ENCODE peak calls at places on chromosomes 5 and 9, in six cellular contexts. Q is neuronal stem cell, O is H9, Z is IMR-90, T is mesenchymal stem cell, P is H1. S is an unnamed sample.

GRCh38 chr9:100324594-100325200 is 28.0 kb downstream of the TEX10 start:
- DNase-seq in P (no peak), Z (peak), Q (no peak), T (peak), O (no peak), S (no peak)

GRCh38 chr5:43117092-43117491 is 3.6 kb upstream of the ZNF131 start:
- DNase-seq in T (no peak), P (no peak), Z (no peak), Q (no peak), O (no peak), S (no peak)

GRCh38 chr9:116154976-116155699 is 1.5 kb downstream of the PAPPA start:
- DNase-seq in Z (peak), Q (no peak), T (peak), P (no peak), O (peak), S (no peak)

GRCh38 chr5:72179816-72180440 is 72.7 kb downstream of the MAP1B start:
- DNase-seq in T (no peak), P (no peak), Z (no peak), Q (no peak), O (no peak), S (no peak)

GRCh38 chr5:179885491-179886090 is 22.1 kb downstream of the TBC1D9B start:
- DNase-seq in T (no peak), Z (no peak), P (no peak), Q (no peak), O (no peak), S (no peak)

GRCh38 chr5:10124287-10124686 is 125.4 kb downstream of the ATPSCKMT start:
- DNase-seq in O (no peak), Z (no peak), T (no peak), P (no peak), Q (no peak), S (no peak)

GRCh38 chr9:83981126-83981871 is 694 bp downstream of the RMI1 start:
- DNase-seq in Z (peak), O (no peak), Q (no peak), T (peak), P (no peak), S (peak)

GRCh38 chr5:122921826-122922225 is 76.4 kb downstream of the SNX24 start:
- DNase-seq in Q (no peak), P (no peak), T (peak), O (no peak), Z (no peak), S (peak)

GRCh38 chr5:128537999-128538248 is at the start of gene FBN2:
- DNase-seq in T (no peak), O (no peak), Q (no peak), P (no peak), Z (no peak), S (no peak)

GRCh38 chr9:747567-747966 is 93.9 kb upstream of the DMRT1 start:
- DNase-seq in P (no peak), T (no peak), Q (no peak), Z (no peak), O (no peak), S (peak)

GRCh38 chr5:32506809-32507208 is 62.3 kb upstream of the ZFR start:
- DNase-seq in O (no peak), Q (no peak), Z (peak), T (no peak), P (no peak), S (peak)

GRCh38 chr5:50958852-50959457 is 292.5 kb downstream of the PARP8 start:
- DNase-seq in P (no peak), T (peak), Q (peak), O (no peak), Z (peak), S (no peak)

GRCh38 chr9:75803130-75803529 is 87.3 kb upstream of the PCSK5 start:
- DNase-seq in O (no peak), Q (no peak), P (no peak), Z (no peak), T (peak), S (no peak)

GRCh38 chr9:91302831-91303230 is 58.9 kb downstream of the AUH start:
- DNase-seq in Z (peak), T (peak), P (no peak), Q (no peak), O (no peak), S (peak)

GRCh38 chr5:177980776-177981175 is 15.3 kb downstream of the PROP1 start:
- DNase-seq in T (no peak), Q (no peak), O (no peak), Z (no peak), P (no peak), S (no peak)

GRCh38 chr9:123087359-123087888 is 54.0 kb downstream of the GPR21 start:
- DNase-seq in O (no peak), P (no peak), Q (no peak), Z (no peak), T (no peak), S (no peak)

GRCh38 chr9:25857167-25857566 is 178.9 kb upstream of the TUSC1 start:
- DNase-seq in O (no peak), Q (no peak), Z (no peak), P (no peak), T (no peak), S (no peak)

GRCh38 chr9:119322137-119322695 is 47.0 kb downstream of the BRINP1 start:
- DNase-seq in O (no peak), T (peak), Q (no peak), P (no peak), Z (no peak), S (no peak)

GRCh38 chr9:137467161-137467581 is 8.0 kb upstream of the NSMF start:
- DNase-seq in Q (no peak), T (no peak), P (no peak), Z (no peak), O (no peak), S (no peak)

GRCh38 chr5:7789567-7789966 is 61.4 kb downstream of the CFAP90 start:
- DNase-seq in O (no peak), T (no peak), Z (no peak), Q (no peak), P (no peak), S (no peak)

GRCh38 chr9:16243798-16244197 is 626.7 kb downstream of the BNC2 start:
- DNase-seq in Z (no peak), T (no peak), Q (peak), O (peak), P (no peak), S (no peak)

GRCh38 chr9:127142291-127142690 is 19.9 kb upstream of the ANGPTL2 start:
- DNase-seq in Q (no peak), O (peak), P (no peak), T (no peak), Z (no peak), S (no peak)

GRCh38 chr5:88660947-88661869 is 221.8 kb downstream of the MEF2C start:
- DNase-seq in O (peak), T (peak), Q (peak), Z (peak), P (no peak), S (peak)

GRCh38 chr9:96113045-96113444 is 188.9 kb downstream of the HSD17B3 start:
- DNase-seq in Z (no peak), P (no peak), T (no peak), O (no peak), Q (no peak), S (no peak)

GRCh38 chr9:127838375-127839078 is 15.9 kb downstream of the ENG start:
- DNase-seq in O (no peak), T (peak), P (no peak), Z (peak), Q (no peak), S (peak)

GRCh38 chr9:84851935-84852585 is 182.5 kb downstream of the NTRK2 start:
- DNase-seq in Q (peak), T (peak), Z (peak), O (peak), P (peak), S (peak)

GRCh38 chr9:15873573-15874177 is 320.8 kb downstream of the CCDC171 start:
- DNase-seq in Q (peak), T (peak), P (no peak), O (no peak), Z (peak), S (no peak)

GRCh38 chr9:90921104-90921503 is 119.5 kb downstream of the SYK start:
- DNase-seq in T (no peak), P (no peak), Z (no peak), Q (no peak), O (no peak), S (no peak)

GRCh38 chr5:127549551-127549950 is 32.1 kb downstream of the PRRC1 start:
- DNase-seq in Q (no peak), O (no peak), Z (no peak), T (no peak), P (no peak), S (no peak)

GRCh38 chr9:72294952-72295351 is 70.1 kb downstream of the ZFAND5 start:
- DNase-seq in Q (no peak), P (no peak), O (no peak), T (no peak), Z (no peak), S (peak)

GRCh38 chr9:21970001-21970799 is 24.0 kb downstream of the CDKN2A start:
- DNase-seq in Z (no peak), T (no peak), Q (peak), P (no peak), O (peak), S (no peak)

GRCh38 chr5:67934976-67935375 is 280.6 kb upstream of the PIK3R1 start:
- DNase-seq in O (no peak), Q (no peak), T (no peak), P (no peak), Z (no peak), S (no peak)

DNA sequence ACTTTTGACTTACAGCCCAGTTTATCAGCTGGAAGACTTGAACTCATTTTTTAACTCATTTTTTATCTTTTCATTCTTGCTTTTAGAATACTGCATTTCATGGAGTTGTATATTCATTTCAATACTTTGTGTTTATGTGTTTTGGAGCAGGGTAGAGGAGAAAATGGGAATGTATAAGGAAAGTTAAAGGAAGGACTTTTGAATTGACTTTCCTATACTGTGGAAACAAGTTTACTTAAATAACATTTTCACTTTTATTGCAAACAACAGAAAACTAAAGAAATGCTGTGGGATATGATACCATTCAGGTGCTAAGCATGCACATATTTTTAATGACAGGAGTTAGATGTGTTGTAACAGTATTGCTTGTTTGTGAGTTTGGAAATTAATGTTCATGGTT is 11.7 kb downstream of the NIPBL start:
- DNase-seq in Z (no peak), P (no peak), O (no peak), Q (no peak), T (no peak), S (no peak)
- H2BK120ac ChIP-seq in Z (no peak), P (no peak), O (no peak), Q (no peak), T (no peak), S (no peak)

DNA sequence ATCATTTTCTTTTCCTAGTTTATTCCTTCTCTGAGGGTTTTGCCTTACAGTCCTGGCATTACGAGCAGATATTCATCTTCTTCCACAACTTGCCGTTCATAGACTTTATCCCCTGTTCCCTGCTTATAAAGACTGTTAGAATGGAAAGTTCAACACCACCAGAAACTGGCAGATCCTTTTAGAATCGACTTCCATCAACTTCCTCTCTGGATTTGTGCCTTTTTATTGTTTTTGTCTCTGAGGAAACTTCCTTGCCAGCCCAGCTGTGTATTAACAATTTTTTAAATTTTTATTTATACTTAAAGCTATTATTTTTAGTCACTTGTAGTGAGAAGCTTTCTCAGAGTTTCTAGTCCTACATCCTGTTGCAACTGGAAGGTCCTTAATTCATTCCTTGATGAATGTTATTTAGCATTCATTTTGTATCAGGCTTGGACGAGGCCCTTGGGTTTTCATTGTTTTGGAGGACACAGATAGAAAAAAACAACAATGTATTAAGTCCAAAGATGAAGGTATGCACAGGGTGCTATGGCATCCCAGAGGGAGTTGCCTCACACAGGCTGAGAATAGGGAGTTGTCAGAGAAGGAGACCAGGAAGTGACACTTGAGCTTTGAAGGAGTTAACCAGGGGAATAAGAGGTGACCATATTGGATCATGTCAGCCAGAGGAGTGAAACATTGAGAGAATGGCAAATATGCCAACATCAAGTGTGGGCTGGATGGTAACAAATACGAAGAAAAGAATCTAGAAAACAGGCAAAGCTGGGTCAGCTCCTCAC is 81.3 kb downstream of the ADAMTSL1 start:
- DNase-seq in Q (no peak), P (no peak), T (no peak), Z (no peak), O (no peak), S (no peak)
- H2AFZ ChIP-seq in Q (no peak), P (no peak), T (no peak), Z (no peak), O (no peak), S (no peak)

GRCh38 chr9:114003756-114004155 is 74.3 kb downstream of the AMBP start:
- DNase-seq in T (no peak), P (no peak), Q (no peak), O (no peak), Z (no peak), S (peak)
- H3K4me2 ChIP-seq in T (no peak), P (no peak), Q (no peak), O (no peak), Z (no peak), S (no peak)

DNA sequence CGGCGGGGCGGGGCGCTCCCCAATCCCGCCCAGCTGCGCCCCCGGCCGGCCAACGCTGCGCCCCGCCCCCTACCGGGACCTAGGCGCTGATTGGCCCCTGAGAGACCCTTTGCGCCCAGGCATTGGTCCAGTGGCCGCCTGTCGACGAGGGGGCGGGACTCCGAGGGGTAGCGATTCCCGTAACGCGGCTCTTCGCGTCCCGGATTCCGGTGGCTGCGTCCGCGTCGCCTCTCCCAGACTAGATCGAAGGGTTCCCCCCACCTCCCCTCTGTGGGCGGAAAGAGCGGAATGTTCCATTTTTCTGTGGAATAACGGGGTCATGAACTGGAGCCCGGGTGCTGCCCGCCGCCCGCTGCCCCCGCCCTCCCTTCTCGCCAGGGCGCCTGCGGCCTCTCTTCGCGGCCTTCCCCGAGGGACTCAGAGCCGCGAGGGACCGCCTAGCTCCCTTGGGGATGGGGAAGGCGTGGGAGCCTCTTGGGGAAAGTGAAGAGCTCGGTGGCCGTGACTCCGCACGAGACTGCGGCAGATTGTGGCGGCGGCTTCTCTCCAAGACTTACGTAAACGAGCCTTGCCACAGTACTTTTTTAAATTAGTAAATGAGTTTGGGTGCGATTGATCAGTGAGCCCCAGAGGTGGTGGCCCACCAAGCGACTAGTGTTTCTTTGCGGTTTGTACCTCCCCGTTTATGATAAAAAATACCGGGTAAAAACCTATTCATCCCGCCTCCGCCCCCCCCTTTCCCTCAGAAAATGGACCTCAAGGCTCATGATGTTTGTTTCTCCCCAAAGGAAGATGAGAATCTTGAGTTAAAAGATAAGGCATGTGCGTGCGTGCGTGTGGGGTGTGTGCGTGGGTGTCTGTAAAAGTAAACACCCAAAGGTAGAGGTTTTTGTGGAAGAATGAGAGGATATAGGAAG is 493 bp upstream of the IL6ST start:
- DNase-seq in O (peak), Q (peak), P (peak), T (peak), Z (peak), S (peak)
- H2BK120ac ChIP-seq in O (no peak), Q (no peak), P (no peak), T (peak), Z (peak), S (peak)

DNA sequence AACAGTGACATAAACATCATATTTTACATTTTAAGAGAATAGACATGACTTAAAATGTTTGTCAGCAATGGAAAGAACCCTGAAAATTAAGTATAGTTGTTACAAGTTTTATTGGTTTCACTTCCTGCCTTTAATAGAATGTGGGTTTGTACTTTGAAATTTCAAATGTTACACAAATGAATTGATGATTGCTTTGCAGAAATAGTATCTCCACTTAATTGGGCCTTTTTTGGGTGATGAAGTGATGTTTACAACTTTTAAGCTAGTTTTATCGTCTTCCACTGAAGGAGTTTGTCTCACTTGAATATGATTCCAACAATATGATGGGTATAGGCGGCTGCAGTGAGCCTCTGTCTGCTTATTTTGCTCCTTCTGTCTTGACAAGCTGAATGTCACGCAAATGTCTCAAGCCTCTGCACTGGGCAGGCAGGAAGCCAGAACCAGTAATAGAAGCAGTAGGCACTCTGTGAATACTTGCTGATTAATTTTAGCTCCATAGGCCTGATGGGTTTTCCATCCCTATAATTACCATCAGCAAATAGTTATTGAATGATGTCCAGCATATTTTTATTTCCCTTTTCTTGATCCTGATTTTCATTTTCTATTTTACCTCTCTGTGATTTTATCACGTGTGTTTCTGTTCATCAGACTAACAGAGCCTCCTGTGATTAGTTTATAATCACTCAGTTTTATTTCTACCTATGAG is 10.6 kb upstream of the NR3C1 start:
- DNase-seq in T (no peak), Z (no peak), Q (no peak), O (no peak), P (no peak), S (no peak)
- H2AFZ ChIP-seq in T (no peak), Z (no peak), Q (no peak), O (no peak), P (no peak), S (no peak)

DNA sequence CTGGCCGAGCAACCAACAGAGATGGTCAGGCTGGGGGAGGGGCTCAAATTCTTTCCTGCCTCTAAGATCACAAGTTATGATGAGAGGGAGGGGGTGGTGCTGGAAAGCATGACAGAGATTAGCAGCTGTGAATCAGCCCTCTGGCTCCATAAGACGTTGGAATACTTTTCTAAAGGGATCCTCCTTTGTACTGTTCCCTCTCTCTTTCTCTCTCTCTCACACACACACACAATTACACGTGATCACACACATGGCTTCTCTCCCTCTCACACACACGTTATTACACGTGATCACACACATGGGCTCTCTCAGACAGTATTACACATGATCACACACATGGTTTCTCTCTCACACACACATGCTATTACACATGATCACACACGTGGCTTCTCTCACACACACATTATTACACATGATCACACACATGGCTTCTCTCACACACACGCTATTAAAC is at the start of gene SLC45A2:
- DNase-seq in Z (peak), T (peak), Q (no peak), P (no peak), O (no peak), S (no peak)
- H3K4me2 ChIP-seq in Z (peak), T (no peak), Q (no peak), P (no peak), O (no peak), S (no peak)

DNA sequence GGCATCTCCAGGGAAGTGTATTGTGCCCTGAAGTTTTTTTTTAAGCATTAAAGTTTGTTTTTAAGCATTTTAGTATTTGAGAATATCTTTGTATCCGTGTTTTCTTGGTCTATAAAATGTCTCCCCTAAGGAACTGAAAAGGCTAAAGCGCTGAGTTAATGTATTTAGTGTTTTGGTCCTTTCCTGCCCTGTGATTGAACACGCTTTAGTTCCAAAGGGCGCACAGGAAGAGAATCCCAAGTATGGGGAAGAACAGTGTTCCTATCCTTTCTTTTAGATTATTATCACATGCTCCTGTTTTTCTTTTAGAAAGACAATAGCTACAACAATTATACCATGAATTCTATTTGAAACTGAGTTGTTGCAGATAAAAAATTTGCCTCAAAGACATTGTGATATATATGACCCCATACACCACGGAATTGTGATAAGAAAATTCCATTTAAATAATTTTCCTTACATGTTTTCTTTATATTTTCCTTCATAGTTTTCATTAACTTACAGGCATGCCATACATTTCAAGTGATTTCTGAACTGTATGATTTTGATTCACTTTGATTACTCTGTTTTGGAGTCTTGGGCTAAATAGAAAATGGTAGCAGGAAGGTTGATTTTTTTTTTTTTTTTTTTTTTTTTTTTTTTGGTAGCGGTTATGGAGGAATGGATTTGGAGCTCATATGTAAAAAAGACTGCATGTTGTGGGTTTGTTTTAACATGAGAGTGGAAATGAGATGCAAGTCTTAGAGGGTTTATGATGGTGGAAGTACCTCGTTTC is 3.1 kb downstream of the HSPA4 start:
- DNase-seq in T (no peak), O (no peak), P (no peak), Q (no peak), Z (no peak), S (no peak)
- H2BK120ac ChIP-seq in T (no peak), O (no peak), P (no peak), Q (no peak), Z (no peak), S (no peak)

S was measured in trophoblast cell.